ENCODE peak calls at places on chromosomes 2 and 18, in six cellular contexts. I, K, J, R, A and B are unnamed samples.

GRCh38 chr2:118179445-118179844 is 91.2 kb downstream of the INSIG2 start:
- DNase-seq in I (no peak), K (peak), J (no peak), R (no peak), A (no peak), B (no peak)

GRCh38 chr2:42498482-42498881 is 4.7 kb upstream of the KCNG3 start:
- DNase-seq in I (no peak), K (peak), J (no peak), R (no peak), A (no peak), B (no peak)

GRCh38 chr2:238811293-238811692 is 36.6 kb upstream of the TWIST2 start:
- DNase-seq in I (no peak), K (no peak), J (no peak), R (no peak), A (no peak), B (no peak)

GRCh38 chr2:157479081-157480027 is 35.5 kb upstream of the CYTIP start:
- DNase-seq in I (no peak), K (no peak), J (no peak), R (no peak), A (no peak), B (no peak)

GRCh38 chr2:48249093-48249492 is 280.9 kb upstream of the STON1 start:
- DNase-seq in I (no peak), K (peak), J (no peak), R (no peak), A (no peak), B (peak)

GRCh38 chr18:75784413-75784812 is 356.9 kb upstream of the SMIM21 start:
- DNase-seq in I (no peak), K (no peak), J (no peak), R (no peak), A (no peak), B (no peak)

GRCh38 chr2:105324732-105325131 is 4.8 kb downstream of the TGFBRAP1 start:
- DNase-seq in I (no peak), K (peak), J (no peak), R (no peak), A (no peak), B (no peak)

GRCh38 chr18:7177131-7177744 is 53.7 kb upstream of the LRRC30 start:
- DNase-seq in I (peak), K (peak), J (peak), R (no peak), A (no peak), B (peak)

GRCh38 chr2:229713371-229714079 is 830 bp downstream of the DNER start:
- DNase-seq in I (peak), K (no peak), J (no peak), R (no peak), A (no peak), B (no peak)

GRCh38 chr2:49616800-49617199 is 462.5 kb upstream of the FSHR start:
- DNase-seq in I (peak), K (peak), J (no peak), R (no peak), A (no peak), B (peak)

GRCh38 chr2:238591732-238592131 is 165.0 kb downstream of the ASB1 start:
- DNase-seq in I (no peak), K (no peak), J (no peak), R (no peak), A (peak), B (no peak)

GRCh38 chr18:9334351-9335254 is at the start of gene TWSG1:
- DNase-seq in I (peak), K (peak), J (peak), R (peak), A (peak), B (peak)

GRCh38 chr2:240627736-240628506 is 2.6 kb downstream of the GPR35 start:
- DNase-seq in I (no peak), K (no peak), J (no peak), R (no peak), A (no peak), B (no peak)

GRCh38 chr2:136255648-136256461 is 137.9 kb upstream of the CXCR4 start:
- DNase-seq in I (no peak), K (no peak), J (no peak), R (no peak), A (no peak), B (no peak)
- TF ChIP-seq CTCF in I (no peak), K (no peak), J (no peak), R (no peak), A (no peak), B (peak)

GRCh38 chr2:70191244-70191735 is 471 bp upstream of the C2orf42 start:
- DNase-seq in I (no peak), K (no peak), J (no peak), R (no peak), A (no peak), B (no peak)

GRCh38 chr2:70190086-70190412 is 770 bp downstream of the C2orf42 start:
- DNase-seq in I (no peak), K (no peak), J (no peak), R (no peak), A (peak), B (no peak)

GRCh38 chr2:70192516-70192915 is 1.7 kb upstream of the C2orf42 start:
- DNase-seq in I (no peak), K (no peak), J (no peak), R (no peak), A (no peak), B (no peak)

GRCh38 chr2:70188460-70188859 is 2.4 kb downstream of the C2orf42 start:
- DNase-seq in I (no peak), K (no peak), J (no peak), R (no peak), A (no peak), B (no peak)

GRCh38 chr2:70190413-70191243 is at the start of gene C2orf42:
- DNase-seq in I (peak), K (peak), J (peak), R (peak), A (peak), B (peak)
- TF ChIP-seq CTCF in I (no peak), K (no peak), J (no peak), R (no peak), A (no peak), B (no peak)

GRCh38 chr2:109260886-109261700 is 132.1 kb downstream of the SH3RF3 start:
- DNase-seq in I (no peak), K (no peak), J (no peak), R (no peak), A (no peak), B (peak)
- TF ChIP-seq CTCF in I (no peak), K (no peak), J (no peak), R (no peak), A (peak), B (peak)

DNA sequence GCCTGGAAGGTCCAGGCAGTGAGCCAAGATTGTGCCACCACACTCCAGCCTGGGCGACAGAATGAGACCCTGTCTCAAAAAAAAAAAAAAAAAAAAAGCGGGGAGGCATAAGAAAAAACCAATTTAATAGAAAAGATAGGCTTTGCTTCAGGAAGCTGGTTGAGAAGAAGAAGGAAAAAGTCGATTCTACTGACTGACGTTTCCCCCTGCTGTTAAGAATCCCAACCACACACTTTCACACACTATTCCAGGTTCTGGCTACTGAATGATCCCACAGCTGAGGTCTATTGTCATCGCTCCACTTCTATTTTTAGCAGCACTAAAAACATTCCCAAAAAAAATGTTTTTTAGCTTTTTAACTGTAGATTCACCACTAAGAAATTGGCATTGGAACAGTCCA is 6.7 kb upstream of the CHCHD5 start:
- DNase-seq in I (no peak), K (peak), J (no peak), R (no peak), A (no peak), B (no peak)
- TF ChIP-seq CTCF in I (no peak), K (peak), J (no peak), R (no peak), A (peak), B (no peak)

GRCh38 chr2:121595012-121595891 is 54.0 kb downstream of the CLASP1 start:
- DNase-seq in I (no peak), K (no peak), J (no peak), R (no peak), A (no peak), B (no peak)

GRCh38 chr2:121599963-121600651 is 49.2 kb downstream of the CLASP1 start:
- DNase-seq in I (no peak), K (peak), J (no peak), R (no peak), A (no peak), B (no peak)

GRCh38 chr2:121598087-121598486 is 51.2 kb downstream of the CLASP1 start:
- DNase-seq in I (no peak), K (no peak), J (no peak), R (no peak), A (no peak), B (no peak)

GRCh38 chr2:121591199-121591598 is 58.1 kb downstream of the CLASP1 start:
- DNase-seq in I (no peak), K (no peak), J (no peak), R (no peak), A (no peak), B (no peak)

DNA sequence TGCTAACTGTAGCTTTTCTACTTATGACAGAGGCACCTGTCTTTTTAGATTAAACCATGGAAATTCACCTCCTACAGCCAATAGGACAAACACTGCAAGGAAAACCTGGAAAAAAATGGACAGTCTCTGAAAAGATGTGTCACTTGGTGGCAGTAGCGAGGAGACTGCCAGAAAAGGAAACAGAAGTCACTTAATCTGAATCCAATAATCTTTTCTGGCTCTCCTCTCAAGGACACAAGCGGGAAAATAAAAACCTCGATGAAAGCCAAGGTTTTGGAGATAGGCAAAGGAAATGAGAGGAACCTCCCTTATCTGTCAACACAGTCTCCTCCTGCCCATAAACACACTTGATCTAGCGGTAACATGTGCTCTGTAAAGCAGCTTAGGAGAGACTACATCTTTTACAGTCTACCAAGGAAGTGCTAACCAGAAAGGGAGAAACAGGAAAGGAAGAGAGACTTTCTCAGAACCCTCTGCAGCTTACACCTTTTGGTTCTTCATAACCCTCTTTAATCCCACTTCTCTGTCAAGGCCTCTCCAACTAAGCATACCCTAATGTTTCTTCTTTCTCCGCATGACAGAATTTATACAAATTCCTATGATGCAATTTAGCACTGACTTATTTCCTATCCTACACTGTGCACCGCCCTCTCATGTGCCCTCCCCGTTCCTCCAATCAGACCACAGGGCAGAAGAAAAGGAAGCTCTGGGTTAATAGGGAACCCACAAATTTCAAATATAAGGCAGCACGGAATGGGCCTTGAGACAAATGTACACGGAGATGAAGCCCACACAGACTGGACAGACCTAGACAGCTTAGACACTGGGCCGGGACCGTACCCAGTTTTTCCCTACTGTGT is 52.8 kb downstream of the CLASP1 start:
- DNase-seq in I (peak), K (peak), J (no peak), R (no peak), A (no peak), B (peak)
- TF ChIP-seq CTCF in I (peak), K (peak), J (peak), R (peak), A (peak), B (peak)

GRCh38 chr2:71330585-71331330 is 824 bp upstream of the ZNF638 start:
- DNase-seq in I (no peak), K (no peak), J (no peak), R (no peak), A (no peak), B (no peak)

GRCh38 chr2:71332413-71332866 is 858 bp downstream of the ZNF638 start:
- DNase-seq in I (no peak), K (no peak), J (no peak), R (no peak), A (no peak), B (no peak)

GRCh38 chr2:71331581-71332412 is at the start of gene ZNF638:
- DNase-seq in I (peak), K (peak), J (peak), R (peak), A (peak), B (peak)

GRCh38 chr2:71336384-71336783 is 4.8 kb downstream of the ZNF638 start:
- DNase-seq in I (no peak), K (no peak), J (no peak), R (no peak), A (no peak), B (no peak)

GRCh38 chr2:71333619-71334018 is 2.0 kb downstream of the ZNF638 start:
- DNase-seq in I (no peak), K (peak), J (no peak), R (no peak), A (no peak), B (no peak)
- TF ChIP-seq CTCF in I (no peak), K (no peak), J (no peak), R (no peak), A (no peak), B (no peak)